ENCODE peak calls at places on chromosomes 5 and 9, in ten cellular contexts. One of them, this sample, is unnamed.

GRCh38 chr9:16030513-16031185 is 477.8 kb downstream of the CCDC171 start:
- DNase-seq in pancreas: no peak
- DNase-seq in activated CD4-positive, alpha-beta T cell treated with anti-CD3 and anti-CD28 coated beads, Interleukin-2, amount 50 U/mL, for 48 hours: peak
- DNase-seq in stimulated activated CD4-positive, alpha-beta T cell treated with anti-CD3 and anti-CD28 coated beads, Interleukin-2, amount 100 ng/mL, for 48 hours: no peak
- DNase-seq in effector memory CD8-positive, alpha-beta T cell: no peak
- DNase-seq in SJSA1: peak
- DNase-seq in HuH-7: no peak
- DNase-seq in ACHN: peak
- DNase-seq in NCI-H1092 treated with DMSO at 0.1 percent for 48 hours: no peak
- DNase-seq in neural crest cell: no peak
- DNase-seq in this sample: no peak

GRCh38 chr5:160312139-160312959 is at the start of gene CCNJL:
- DNase-seq in pancreas: peak
- DNase-seq in activated CD4-positive, alpha-beta T cell treated with anti-CD3 and anti-CD28 coated beads, Interleukin-2, amount 50 U/mL, for 48 hours: peak
- DNase-seq in stimulated activated CD4-positive, alpha-beta T cell treated with anti-CD3 and anti-CD28 coated beads, Interleukin-2, amount 100 ng/mL, for 48 hours: no peak
- DNase-seq in effector memory CD8-positive, alpha-beta T cell: no peak
- DNase-seq in SJSA1: peak
- DNase-seq in HuH-7: peak
- DNase-seq in ACHN: peak
- DNase-seq in NCI-H1092 treated with DMSO at 0.1 percent for 48 hours: peak
- DNase-seq in neural crest cell: peak
- DNase-seq in this sample: no peak

GRCh38 chr5:116600876-116601275 is 26.3 kb upstream of the SEMA6A start:
- DNase-seq in pancreas: no peak
- DNase-seq in activated CD4-positive, alpha-beta T cell treated with anti-CD3 and anti-CD28 coated beads, Interleukin-2, amount 50 U/mL, for 48 hours: no peak
- DNase-seq in stimulated activated CD4-positive, alpha-beta T cell treated with anti-CD3 and anti-CD28 coated beads, Interleukin-2, amount 100 ng/mL, for 48 hours: no peak
- DNase-seq in effector memory CD8-positive, alpha-beta T cell: no peak
- DNase-seq in SJSA1: peak
- DNase-seq in HuH-7: no peak
- DNase-seq in ACHN: peak
- DNase-seq in NCI-H1092 treated with DMSO at 0.1 percent for 48 hours: no peak
- DNase-seq in neural crest cell: no peak
- DNase-seq in this sample: no peak

GRCh38 chr5:10432059-10433008 is 9.3 kb upstream of the ROPN1L start:
- DNase-seq in pancreas: no peak
- DNase-seq in activated CD4-positive, alpha-beta T cell treated with anti-CD3 and anti-CD28 coated beads, Interleukin-2, amount 50 U/mL, for 48 hours: no peak
- DNase-seq in stimulated activated CD4-positive, alpha-beta T cell treated with anti-CD3 and anti-CD28 coated beads, Interleukin-2, amount 100 ng/mL, for 48 hours: no peak
- DNase-seq in effector memory CD8-positive, alpha-beta T cell: no peak
- DNase-seq in SJSA1: no peak
- DNase-seq in HuH-7: no peak
- DNase-seq in ACHN: no peak
- DNase-seq in NCI-H1092 treated with DMSO at 0.1 percent for 48 hours: no peak
- DNase-seq in neural crest cell: no peak
- DNase-seq in this sample: no peak

GRCh38 chr9:134864821-134865190 is 15.8 kb upstream of the FCN2 start:
- DNase-seq in pancreas: no peak
- DNase-seq in activated CD4-positive, alpha-beta T cell treated with anti-CD3 and anti-CD28 coated beads, Interleukin-2, amount 50 U/mL, for 48 hours: no peak
- DNase-seq in stimulated activated CD4-positive, alpha-beta T cell treated with anti-CD3 and anti-CD28 coated beads, Interleukin-2, amount 100 ng/mL, for 48 hours: no peak
- DNase-seq in effector memory CD8-positive, alpha-beta T cell: no peak
- DNase-seq in SJSA1: no peak
- DNase-seq in HuH-7: no peak
- DNase-seq in ACHN: no peak
- DNase-seq in NCI-H1092 treated with DMSO at 0.1 percent for 48 hours: no peak
- DNase-seq in neural crest cell: no peak
- DNase-seq in this sample: no peak

GRCh38 chr9:126626117-126627022 is 12.6 kb downstream of the LMX1B start:
- DNase-seq in pancreas: no peak
- DNase-seq in activated CD4-positive, alpha-beta T cell treated with anti-CD3 and anti-CD28 coated beads, Interleukin-2, amount 50 U/mL, for 48 hours: no peak
- DNase-seq in stimulated activated CD4-positive, alpha-beta T cell treated with anti-CD3 and anti-CD28 coated beads, Interleukin-2, amount 100 ng/mL, for 48 hours: no peak
- DNase-seq in effector memory CD8-positive, alpha-beta T cell: no peak
- DNase-seq in SJSA1: no peak
- DNase-seq in HuH-7: no peak
- DNase-seq in ACHN: no peak
- DNase-seq in NCI-H1092 treated with DMSO at 0.1 percent for 48 hours: no peak
- DNase-seq in neural crest cell: no peak
- DNase-seq in this sample: no peak

GRCh38 chr5:113059232-113059805 is 82.7 kb downstream of the DCP2 start:
- DNase-seq in pancreas: no peak
- DNase-seq in activated CD4-positive, alpha-beta T cell treated with anti-CD3 and anti-CD28 coated beads, Interleukin-2, amount 50 U/mL, for 48 hours: no peak
- DNase-seq in stimulated activated CD4-positive, alpha-beta T cell treated with anti-CD3 and anti-CD28 coated beads, Interleukin-2, amount 100 ng/mL, for 48 hours: no peak
- DNase-seq in effector memory CD8-positive, alpha-beta T cell: no peak
- DNase-seq in SJSA1: no peak
- DNase-seq in HuH-7: no peak
- DNase-seq in ACHN: peak
- DNase-seq in NCI-H1092 treated with DMSO at 0.1 percent for 48 hours: peak
- DNase-seq in neural crest cell: no peak
- DNase-seq in this sample: no peak

GRCh38 chr9:76027426-76027825 is 137.0 kb downstream of the PCSK5 start:
- DNase-seq in pancreas: no peak
- DNase-seq in activated CD4-positive, alpha-beta T cell treated with anti-CD3 and anti-CD28 coated beads, Interleukin-2, amount 50 U/mL, for 48 hours: no peak
- DNase-seq in stimulated activated CD4-positive, alpha-beta T cell treated with anti-CD3 and anti-CD28 coated beads, Interleukin-2, amount 100 ng/mL, for 48 hours: no peak
- DNase-seq in effector memory CD8-positive, alpha-beta T cell: no peak
- DNase-seq in SJSA1: peak
- DNase-seq in HuH-7: no peak
- DNase-seq in ACHN: no peak
- DNase-seq in NCI-H1092 treated with DMSO at 0.1 percent for 48 hours: no peak
- DNase-seq in neural crest cell: no peak
- DNase-seq in this sample: no peak

GRCh38 chr5:41869150-41869738 is 981 bp downstream of the OXCT1 start:
- DNase-seq in pancreas: peak
- DNase-seq in activated CD4-positive, alpha-beta T cell treated with anti-CD3 and anti-CD28 coated beads, Interleukin-2, amount 50 U/mL, for 48 hours: no peak
- DNase-seq in stimulated activated CD4-positive, alpha-beta T cell treated with anti-CD3 and anti-CD28 coated beads, Interleukin-2, amount 100 ng/mL, for 48 hours: no peak
- DNase-seq in effector memory CD8-positive, alpha-beta T cell: no peak
- DNase-seq in SJSA1: no peak
- DNase-seq in HuH-7: no peak
- DNase-seq in ACHN: peak
- DNase-seq in NCI-H1092 treated with DMSO at 0.1 percent for 48 hours: peak
- DNase-seq in neural crest cell: peak
- DNase-seq in this sample: no peak

GRCh38 chr5:36528588-36528987 is 77.8 kb upstream of the SLC1A3 start:
- DNase-seq in pancreas: no peak
- DNase-seq in activated CD4-positive, alpha-beta T cell treated with anti-CD3 and anti-CD28 coated beads, Interleukin-2, amount 50 U/mL, for 48 hours: no peak
- DNase-seq in stimulated activated CD4-positive, alpha-beta T cell treated with anti-CD3 and anti-CD28 coated beads, Interleukin-2, amount 100 ng/mL, for 48 hours: no peak
- DNase-seq in effector memory CD8-positive, alpha-beta T cell: no peak
- DNase-seq in SJSA1: no peak
- DNase-seq in HuH-7: no peak
- DNase-seq in ACHN: no peak
- DNase-seq in NCI-H1092 treated with DMSO at 0.1 percent for 48 hours: no peak
- DNase-seq in neural crest cell: no peak
- DNase-seq in this sample: no peak

GRCh38 chr9:115133649-115134048 is 15.7 kb upstream of the TNC start:
- DNase-seq in pancreas: no peak
- DNase-seq in activated CD4-positive, alpha-beta T cell treated with anti-CD3 and anti-CD28 coated beads, Interleukin-2, amount 50 U/mL, for 48 hours: no peak
- DNase-seq in stimulated activated CD4-positive, alpha-beta T cell treated with anti-CD3 and anti-CD28 coated beads, Interleukin-2, amount 100 ng/mL, for 48 hours: no peak
- DNase-seq in effector memory CD8-positive, alpha-beta T cell: no peak
- DNase-seq in SJSA1: no peak
- DNase-seq in HuH-7: no peak
- DNase-seq in ACHN: peak
- DNase-seq in NCI-H1092 treated with DMSO at 0.1 percent for 48 hours: no peak
- DNase-seq in neural crest cell: no peak
- DNase-seq in this sample: no peak

GRCh38 chr9:129131300-129132145 is 20.3 kb downstream of the PTPA start:
- DNase-seq in pancreas: peak
- DNase-seq in activated CD4-positive, alpha-beta T cell treated with anti-CD3 and anti-CD28 coated beads, Interleukin-2, amount 50 U/mL, for 48 hours: peak
- DNase-seq in stimulated activated CD4-positive, alpha-beta T cell treated with anti-CD3 and anti-CD28 coated beads, Interleukin-2, amount 100 ng/mL, for 48 hours: peak
- DNase-seq in effector memory CD8-positive, alpha-beta T cell: peak
- DNase-seq in SJSA1: peak
- DNase-seq in HuH-7: peak
- DNase-seq in ACHN: peak
- DNase-seq in NCI-H1092 treated with DMSO at 0.1 percent for 48 hours: peak
- DNase-seq in neural crest cell: peak
- DNase-seq in this sample: peak

GRCh38 chr9:131867611-131868192 is 127.8 kb upstream of the RAPGEF1 start:
- DNase-seq in pancreas: no peak
- DNase-seq in activated CD4-positive, alpha-beta T cell treated with anti-CD3 and anti-CD28 coated beads, Interleukin-2, amount 50 U/mL, for 48 hours: no peak
- DNase-seq in stimulated activated CD4-positive, alpha-beta T cell treated with anti-CD3 and anti-CD28 coated beads, Interleukin-2, amount 100 ng/mL, for 48 hours: no peak
- DNase-seq in effector memory CD8-positive, alpha-beta T cell: no peak
- DNase-seq in SJSA1: no peak
- DNase-seq in HuH-7: no peak
- DNase-seq in ACHN: no peak
- DNase-seq in NCI-H1092 treated with DMSO at 0.1 percent for 48 hours: no peak
- DNase-seq in neural crest cell: no peak
- DNase-seq in this sample: no peak

GRCh38 chr5:2591777-2592453 is 159.6 kb downstream of the IRX2 start:
- DNase-seq in pancreas: no peak
- DNase-seq in activated CD4-positive, alpha-beta T cell treated with anti-CD3 and anti-CD28 coated beads, Interleukin-2, amount 50 U/mL, for 48 hours: no peak
- DNase-seq in stimulated activated CD4-positive, alpha-beta T cell treated with anti-CD3 and anti-CD28 coated beads, Interleukin-2, amount 100 ng/mL, for 48 hours: no peak
- DNase-seq in effector memory CD8-positive, alpha-beta T cell: no peak
- DNase-seq in SJSA1: no peak
- DNase-seq in HuH-7: no peak
- DNase-seq in ACHN: no peak
- DNase-seq in NCI-H1092 treated with DMSO at 0.1 percent for 48 hours: no peak
- DNase-seq in neural crest cell: no peak
- DNase-seq in this sample: no peak

GRCh38 chr5:111975133-111975532 is 218.1 kb upstream of the NREP start:
- DNase-seq in pancreas: no peak
- DNase-seq in activated CD4-positive, alpha-beta T cell treated with anti-CD3 and anti-CD28 coated beads, Interleukin-2, amount 50 U/mL, for 48 hours: no peak
- DNase-seq in stimulated activated CD4-positive, alpha-beta T cell treated with anti-CD3 and anti-CD28 coated beads, Interleukin-2, amount 100 ng/mL, for 48 hours: no peak
- DNase-seq in effector memory CD8-positive, alpha-beta T cell: no peak
- DNase-seq in SJSA1: no peak
- DNase-seq in HuH-7: no peak
- DNase-seq in ACHN: no peak
- DNase-seq in NCI-H1092 treated with DMSO at 0.1 percent for 48 hours: no peak
- DNase-seq in neural crest cell: no peak
- DNase-seq in this sample: no peak

GRCh38 chr5:115098041-115098702 is 71.5 kb downstream of the TRIM36 start:
- DNase-seq in pancreas: no peak
- DNase-seq in activated CD4-positive, alpha-beta T cell treated with anti-CD3 and anti-CD28 coated beads, Interleukin-2, amount 50 U/mL, for 48 hours: peak
- DNase-seq in stimulated activated CD4-positive, alpha-beta T cell treated with anti-CD3 and anti-CD28 coated beads, Interleukin-2, amount 100 ng/mL, for 48 hours: peak
- DNase-seq in effector memory CD8-positive, alpha-beta T cell: peak
- DNase-seq in SJSA1: peak
- DNase-seq in HuH-7: peak
- DNase-seq in ACHN: peak
- DNase-seq in NCI-H1092 treated with DMSO at 0.1 percent for 48 hours: peak
- DNase-seq in neural crest cell: peak
- DNase-seq in this sample: no peak

GRCh38 chr5:106843812-106844416 is 826.8 kb downstream of the EFNA5 start:
- DNase-seq in pancreas: no peak
- DNase-seq in activated CD4-positive, alpha-beta T cell treated with anti-CD3 and anti-CD28 coated beads, Interleukin-2, amount 50 U/mL, for 48 hours: no peak
- DNase-seq in stimulated activated CD4-positive, alpha-beta T cell treated with anti-CD3 and anti-CD28 coated beads, Interleukin-2, amount 100 ng/mL, for 48 hours: no peak
- DNase-seq in effector memory CD8-positive, alpha-beta T cell: no peak
- DNase-seq in SJSA1: no peak
- DNase-seq in HuH-7: no peak
- DNase-seq in ACHN: peak
- DNase-seq in NCI-H1092 treated with DMSO at 0.1 percent for 48 hours: no peak
- DNase-seq in neural crest cell: no peak
- DNase-seq in this sample: no peak

GRCh38 chr9:22142681-22143080 is 133.6 kb upstream of the CDKN2B start:
- DNase-seq in pancreas: no peak
- DNase-seq in activated CD4-positive, alpha-beta T cell treated with anti-CD3 and anti-CD28 coated beads, Interleukin-2, amount 50 U/mL, for 48 hours: no peak
- DNase-seq in stimulated activated CD4-positive, alpha-beta T cell treated with anti-CD3 and anti-CD28 coated beads, Interleukin-2, amount 100 ng/mL, for 48 hours: no peak
- DNase-seq in effector memory CD8-positive, alpha-beta T cell: no peak
- DNase-seq in SJSA1: no peak
- DNase-seq in HuH-7: no peak
- DNase-seq in ACHN: no peak
- DNase-seq in NCI-H1092 treated with DMSO at 0.1 percent for 48 hours: no peak
- DNase-seq in neural crest cell: no peak
- DNase-seq in this sample: no peak

GRCh38 chr5:111129938-111130337 is 37.8 kb downstream of the WDR36 start:
- DNase-seq in pancreas: no peak
- DNase-seq in activated CD4-positive, alpha-beta T cell treated with anti-CD3 and anti-CD28 coated beads, Interleukin-2, amount 50 U/mL, for 48 hours: no peak
- DNase-seq in stimulated activated CD4-positive, alpha-beta T cell treated with anti-CD3 and anti-CD28 coated beads, Interleukin-2, amount 100 ng/mL, for 48 hours: no peak
- DNase-seq in effector memory CD8-positive, alpha-beta T cell: no peak
- DNase-seq in SJSA1: no peak
- DNase-seq in HuH-7: no peak
- DNase-seq in ACHN: no peak
- DNase-seq in NCI-H1092 treated with DMSO at 0.1 percent for 48 hours: no peak
- DNase-seq in neural crest cell: no peak
- DNase-seq in this sample: no peak

GRCh38 chr5:6774673-6775327 is 61.6 kb downstream of the TENT4A start:
- DNase-seq in pancreas: no peak
- DNase-seq in activated CD4-positive, alpha-beta T cell treated with anti-CD3 and anti-CD28 coated beads, Interleukin-2, amount 50 U/mL, for 48 hours: no peak
- DNase-seq in stimulated activated CD4-positive, alpha-beta T cell treated with anti-CD3 and anti-CD28 coated beads, Interleukin-2, amount 100 ng/mL, for 48 hours: no peak
- DNase-seq in effector memory CD8-positive, alpha-beta T cell: no peak
- DNase-seq in SJSA1: no peak
- DNase-seq in HuH-7: no peak
- DNase-seq in ACHN: no peak
- DNase-seq in NCI-H1092 treated with DMSO at 0.1 percent for 48 hours: no peak
- DNase-seq in neural crest cell: no peak
- DNase-seq in this sample: no peak

GRCh38 chr5:179162351-179163235 is 102.4 kb downstream of the ZNF354C start:
- DNase-seq in pancreas: no peak
- DNase-seq in activated CD4-positive, alpha-beta T cell treated with anti-CD3 and anti-CD28 coated beads, Interleukin-2, amount 50 U/mL, for 48 hours: no peak
- DNase-seq in stimulated activated CD4-positive, alpha-beta T cell treated with anti-CD3 and anti-CD28 coated beads, Interleukin-2, amount 100 ng/mL, for 48 hours: no peak
- DNase-seq in effector memory CD8-positive, alpha-beta T cell: no peak
- DNase-seq in SJSA1: no peak
- DNase-seq in HuH-7: no peak
- DNase-seq in ACHN: no peak
- DNase-seq in NCI-H1092 treated with DMSO at 0.1 percent for 48 hours: no peak
- DNase-seq in neural crest cell: no peak
- DNase-seq in this sample: no peak

GRCh38 chr9:93525476-93525875 is 50.9 kb upstream of the PHF2 start:
- DNase-seq in pancreas: no peak
- DNase-seq in activated CD4-positive, alpha-beta T cell treated with anti-CD3 and anti-CD28 coated beads, Interleukin-2, amount 50 U/mL, for 48 hours: no peak
- DNase-seq in stimulated activated CD4-positive, alpha-beta T cell treated with anti-CD3 and anti-CD28 coated beads, Interleukin-2, amount 100 ng/mL, for 48 hours: no peak
- DNase-seq in effector memory CD8-positive, alpha-beta T cell: no peak
- DNase-seq in SJSA1: no peak
- DNase-seq in HuH-7: no peak
- DNase-seq in ACHN: no peak
- DNase-seq in NCI-H1092 treated with DMSO at 0.1 percent for 48 hours: no peak
- DNase-seq in neural crest cell: no peak
- DNase-seq in this sample: no peak

GRCh38 chr5:32720295-32720694 is 9.2 kb downstream of the NPR3 start:
- DNase-seq in pancreas: no peak
- DNase-seq in activated CD4-positive, alpha-beta T cell treated with anti-CD3 and anti-CD28 coated beads, Interleukin-2, amount 50 U/mL, for 48 hours: no peak
- DNase-seq in stimulated activated CD4-positive, alpha-beta T cell treated with anti-CD3 and anti-CD28 coated beads, Interleukin-2, amount 100 ng/mL, for 48 hours: no peak
- DNase-seq in effector memory CD8-positive, alpha-beta T cell: no peak
- DNase-seq in SJSA1: no peak
- DNase-seq in HuH-7: no peak
- DNase-seq in ACHN: no peak
- DNase-seq in NCI-H1092 treated with DMSO at 0.1 percent for 48 hours: no peak
- DNase-seq in neural crest cell: no peak
- DNase-seq in this sample: no peak

GRCh38 chr9:38368731-38369130 is 23.8 kb upstream of the ALDH1B1 start:
- DNase-seq in pancreas: no peak
- DNase-seq in activated CD4-positive, alpha-beta T cell treated with anti-CD3 and anti-CD28 coated beads, Interleukin-2, amount 50 U/mL, for 48 hours: no peak
- DNase-seq in stimulated activated CD4-positive, alpha-beta T cell treated with anti-CD3 and anti-CD28 coated beads, Interleukin-2, amount 100 ng/mL, for 48 hours: no peak
- DNase-seq in effector memory CD8-positive, alpha-beta T cell: no peak
- DNase-seq in SJSA1: no peak
- DNase-seq in HuH-7: no peak
- DNase-seq in ACHN: no peak
- DNase-seq in NCI-H1092 treated with DMSO at 0.1 percent for 48 hours: no peak
- DNase-seq in neural crest cell: no peak
- DNase-seq in this sample: no peak

GRCh38 chr9:130906727-130907416 is 10.3 kb upstream of the QRFP start:
- DNase-seq in pancreas: no peak
- DNase-seq in activated CD4-positive, alpha-beta T cell treated with anti-CD3 and anti-CD28 coated beads, Interleukin-2, amount 50 U/mL, for 48 hours: no peak
- DNase-seq in stimulated activated CD4-positive, alpha-beta T cell treated with anti-CD3 and anti-CD28 coated beads, Interleukin-2, amount 100 ng/mL, for 48 hours: no peak
- DNase-seq in effector memory CD8-positive, alpha-beta T cell: no peak
- DNase-seq in SJSA1: no peak
- DNase-seq in HuH-7: no peak
- DNase-seq in ACHN: no peak
- DNase-seq in NCI-H1092 treated with DMSO at 0.1 percent for 48 hours: no peak
- DNase-seq in neural crest cell: no peak
- DNase-seq in this sample: no peak

GRCh38 chr5:82351754-82352145 is 73.6 kb upstream of the RPS23 start:
- DNase-seq in pancreas: no peak
- DNase-seq in activated CD4-positive, alpha-beta T cell treated with anti-CD3 and anti-CD28 coated beads, Interleukin-2, amount 50 U/mL, for 48 hours: no peak
- DNase-seq in stimulated activated CD4-positive, alpha-beta T cell treated with anti-CD3 and anti-CD28 coated beads, Interleukin-2, amount 100 ng/mL, for 48 hours: no peak
- DNase-seq in effector memory CD8-positive, alpha-beta T cell: no peak
- DNase-seq in SJSA1: peak
- DNase-seq in HuH-7: peak
- DNase-seq in ACHN: peak
- DNase-seq in NCI-H1092 treated with DMSO at 0.1 percent for 48 hours: peak
- DNase-seq in neural crest cell: no peak
- DNase-seq in this sample: no peak

GRCh38 chr9:26945591-26945990 is 1.5 kb downstream of the PLAA start:
- DNase-seq in pancreas: no peak
- DNase-seq in activated CD4-positive, alpha-beta T cell treated with anti-CD3 and anti-CD28 coated beads, Interleukin-2, amount 50 U/mL, for 48 hours: no peak
- DNase-seq in stimulated activated CD4-positive, alpha-beta T cell treated with anti-CD3 and anti-CD28 coated beads, Interleukin-2, amount 100 ng/mL, for 48 hours: no peak
- DNase-seq in effector memory CD8-positive, alpha-beta T cell: no peak
- DNase-seq in SJSA1: no peak
- DNase-seq in HuH-7: no peak
- DNase-seq in ACHN: no peak
- DNase-seq in NCI-H1092 treated with DMSO at 0.1 percent for 48 hours: no peak
- DNase-seq in neural crest cell: no peak
- DNase-seq in this sample: no peak

GRCh38 chr5:150396247-150396646 is 16.5 kb downstream of the CD74 start:
- DNase-seq in pancreas: no peak
- DNase-seq in activated CD4-positive, alpha-beta T cell treated with anti-CD3 and anti-CD28 coated beads, Interleukin-2, amount 50 U/mL, for 48 hours: no peak
- DNase-seq in stimulated activated CD4-positive, alpha-beta T cell treated with anti-CD3 and anti-CD28 coated beads, Interleukin-2, amount 100 ng/mL, for 48 hours: no peak
- DNase-seq in effector memory CD8-positive, alpha-beta T cell: no peak
- DNase-seq in SJSA1: no peak
- DNase-seq in HuH-7: no peak
- DNase-seq in ACHN: no peak
- DNase-seq in NCI-H1092 treated with DMSO at 0.1 percent for 48 hours: no peak
- DNase-seq in neural crest cell: no peak
- DNase-seq in this sample: no peak